ENCODE peak calls at places on chromosomes 16 and 17, in ten cellular contexts. One of them, this sample, is unnamed.

GRCh38 chr17:44308865-44309264 is 464 bp downstream of the RUNDC3A start:
- DNase-seq in neural crest cell: no peak
- DNase-seq in activated CD4-positive, alpha-beta T cell treated with anti-CD3 and anti-CD28 coated beads for 24 hours: no peak
- DNase-seq in A673: no peak
- DNase-seq in posterior cingulate gyrus: peak; percentile 87
- DNase-seq in stimulated activated CD4-positive, alpha-beta T cell treated with anti-CD3 and anti-CD28 coated beads, Interleukin-1b, Interleukin-23, amount 100 ng/mL, for 48 hours: no peak
- DNase-seq in body of pancreas: no peak
- DNase-seq in T-helper 17 cell: no peak
- DNase-seq in T-helper 9 cell: no peak
- DNase-seq in left colon: no peak
- DNase-seq in this sample: no peak

GRCh38 chr17:73007447-73007846 is 85.0 kb downstream of the SLC39A11 start:
- DNase-seq in neural crest cell: no peak
- DNase-seq in activated CD4-positive, alpha-beta T cell treated with anti-CD3 and anti-CD28 coated beads for 24 hours: no peak
- DNase-seq in A673: no peak
- DNase-seq in posterior cingulate gyrus: peak; percentile 80
- DNase-seq in stimulated activated CD4-positive, alpha-beta T cell treated with anti-CD3 and anti-CD28 coated beads, Interleukin-1b, Interleukin-23, amount 100 ng/mL, for 48 hours: no peak
- DNase-seq in body of pancreas: peak; percentile 75
- DNase-seq in T-helper 17 cell: no peak
- DNase-seq in T-helper 9 cell: no peak
- DNase-seq in left colon: peak; percentile 32
- DNase-seq in this sample: no peak

GRCh38 chr16:85930321-85930720 is 31.4 kb downstream of the IRF8 start:
- DNase-seq in neural crest cell: no peak
- DNase-seq in activated CD4-positive, alpha-beta T cell treated with anti-CD3 and anti-CD28 coated beads for 24 hours: no peak
- DNase-seq in A673: no peak
- DNase-seq in posterior cingulate gyrus: no peak
- DNase-seq in stimulated activated CD4-positive, alpha-beta T cell treated with anti-CD3 and anti-CD28 coated beads, Interleukin-1b, Interleukin-23, amount 100 ng/mL, for 48 hours: no peak
- DNase-seq in body of pancreas: no peak
- DNase-seq in T-helper 17 cell: no peak
- DNase-seq in T-helper 9 cell: no peak
- DNase-seq in left colon: no peak
- DNase-seq in this sample: no peak

GRCh38 chr16:64711596-64711995 is 410.3 kb downstream of the CDH11 start:
- DNase-seq in neural crest cell: no peak
- DNase-seq in activated CD4-positive, alpha-beta T cell treated with anti-CD3 and anti-CD28 coated beads for 24 hours: no peak
- DNase-seq in A673: no peak
- DNase-seq in posterior cingulate gyrus: no peak
- DNase-seq in stimulated activated CD4-positive, alpha-beta T cell treated with anti-CD3 and anti-CD28 coated beads, Interleukin-1b, Interleukin-23, amount 100 ng/mL, for 48 hours: no peak
- DNase-seq in body of pancreas: no peak
- DNase-seq in T-helper 17 cell: no peak
- DNase-seq in T-helper 9 cell: no peak
- DNase-seq in left colon: no peak
- DNase-seq in this sample: no peak

GRCh38 chr17:32159586-32160438 is 17.5 kb downstream of the RHOT1 start:
- DNase-seq in neural crest cell: no peak
- DNase-seq in activated CD4-positive, alpha-beta T cell treated with anti-CD3 and anti-CD28 coated beads for 24 hours: no peak
- DNase-seq in A673: no peak
- DNase-seq in posterior cingulate gyrus: no peak
- DNase-seq in stimulated activated CD4-positive, alpha-beta T cell treated with anti-CD3 and anti-CD28 coated beads, Interleukin-1b, Interleukin-23, amount 100 ng/mL, for 48 hours: no peak
- DNase-seq in body of pancreas: no peak
- DNase-seq in T-helper 17 cell: no peak
- DNase-seq in T-helper 9 cell: no peak
- DNase-seq in left colon: no peak
- DNase-seq in this sample: no peak

GRCh38 chr16:783404-784161 is 4.6 kb downstream of the RPUSD1 start:
- DNase-seq in neural crest cell: no peak
- DNase-seq in activated CD4-positive, alpha-beta T cell treated with anti-CD3 and anti-CD28 coated beads for 24 hours: no peak
- DNase-seq in A673: no peak
- DNase-seq in posterior cingulate gyrus: no peak
- DNase-seq in stimulated activated CD4-positive, alpha-beta T cell treated with anti-CD3 and anti-CD28 coated beads, Interleukin-1b, Interleukin-23, amount 100 ng/mL, for 48 hours: no peak
- DNase-seq in body of pancreas: peak; percentile 43
- DNase-seq in T-helper 17 cell: no peak
- DNase-seq in T-helper 9 cell: no peak
- DNase-seq in left colon: no peak
- DNase-seq in this sample: no peak

GRCh38 chr16:54475019-54475418 is 188.4 kb upstream of the IRX3 start:
- DNase-seq in neural crest cell: no peak
- DNase-seq in activated CD4-positive, alpha-beta T cell treated with anti-CD3 and anti-CD28 coated beads for 24 hours: no peak
- DNase-seq in A673: peak; percentile 78
- DNase-seq in posterior cingulate gyrus: no peak
- DNase-seq in stimulated activated CD4-positive, alpha-beta T cell treated with anti-CD3 and anti-CD28 coated beads, Interleukin-1b, Interleukin-23, amount 100 ng/mL, for 48 hours: no peak
- DNase-seq in body of pancreas: no peak
- DNase-seq in T-helper 17 cell: no peak
- DNase-seq in T-helper 9 cell: no peak
- DNase-seq in left colon: no peak
- DNase-seq in this sample: no peak

GRCh38 chr17:63696381-63696961 is 3.5 kb downstream of the LIMD2 start:
- DNase-seq in neural crest cell: no peak
- DNase-seq in activated CD4-positive, alpha-beta T cell treated with anti-CD3 and anti-CD28 coated beads for 24 hours: no peak
- DNase-seq in A673: peak; percentile 39
- DNase-seq in posterior cingulate gyrus: no peak
- DNase-seq in stimulated activated CD4-positive, alpha-beta T cell treated with anti-CD3 and anti-CD28 coated beads, Interleukin-1b, Interleukin-23, amount 100 ng/mL, for 48 hours: peak; percentile 40
- DNase-seq in body of pancreas: peak; percentile 31
- DNase-seq in T-helper 17 cell: no peak
- DNase-seq in T-helper 9 cell: no peak
- DNase-seq in left colon: no peak
- DNase-seq in this sample: peak; percentile 75

This sample was measured in neural progenitor cell.